ENCODE peak calls at places on chromosome 21, in nine cellular contexts. M is CD8-positive, alpha-beta memory T cell; K is mesenchymal stem cell; A is thoracic aorta; E is CD8-positive, alpha-beta T cell; P is pancreas; S is tibial artery; F is GM23248; R is lower lobe of right lung. D is an unnamed sample.

GRCh38 chr21:46597896-46598343 is 7.0 kb downstream of the S100B start:
- DNase-seq in R (no peak), E (no peak), F (no peak), M (no peak), P (no peak), K (no peak), A (no peak), S (no peak), D (no peak)

GRCh38 chr21:45509566-45510465 is 32.4 kb downstream of the SLC19A1 start:
- DNase-seq in K (no peak), R (peak; percentile 46), S (no peak), F (no peak), M (no peak), P (peak; percentile 29), A (no peak), E (peak; percentile 15), D (no peak)

GRCh38 chr21:37292946-37293345 is 25.8 kb upstream of the VPS26C start:
- DNase-seq in K (no peak), A (no peak), R (no peak), S (no peak), M (no peak), F (peak; percentile 19), E (no peak), P (no peak), D (no peak)

GRCh38 chr21:43355925-43356289 is 71.0 kb downstream of the SIK1 start:
- DNase-seq in M (no peak), A (no peak), F (no peak), P (no peak), K (no peak), E (no peak), S (no peak), R (no peak), D (no peak)

GRCh38 chr21:26756491-26757159 is 88.6 kb downstream of the ADAMTS1 start:
- DNase-seq in M (no peak), P (no peak), A (no peak), R (no peak), E (no peak), K (no peak), F (peak; percentile 75), S (no peak), D (no peak)

GRCh38 chr21:41475714-41476405 is 32.1 kb downstream of the TMPRSS2 start:
- DNase-seq in F (no peak), R (no peak), S (no peak), A (no peak), K (no peak), P (no peak), E (no peak), M (no peak), D (no peak)

GRCh38 chr21:25421327-25422028 is 185.8 kb downstream of the MRPL39 start:
- DNase-seq in F (peak; percentile 65), E (peak; percentile 55), S (peak; percentile 29), P (no peak), M (peak; percentile 23), K (peak; percentile 3), R (no peak), A (no peak), D (peak; percentile 85)

GRCh38 chr21:44013380-44014088 is 1.4 kb downstream of the TRAPPC10 start:
- DNase-seq in F (peak; percentile 58), S (no peak), E (peak; percentile 40), M (peak; percentile 16), K (peak; percentile 69), A (no peak), P (no peak), R (no peak), D (peak; percentile 74)

GRCh38 chr21:45049725-45050359 is 24.5 kb upstream of the ADARB1 start:
- DNase-seq in P (no peak), K (no peak), R (no peak), E (no peak), M (no peak), A (no peak), S (no peak), F (peak; percentile 45), D (no peak)

GRCh38 chr21:42304556-42305454 is 10.4 kb downstream of the TFF3 start:
- DNase-seq in F (no peak), E (no peak), R (no peak), K (no peak), P (no peak), S (peak; percentile 9), A (no peak), M (no peak), D (no peak)

GRCh38 chr21:42142598-42142997 is 71.5 kb downstream of the UMODL1 start:
- DNase-seq in F (no peak), P (no peak), R (no peak), M (no peak), K (no peak), S (no peak), E (no peak), A (no peak), D (no peak)

GRCh38 chr21:46116846-46117585 is 19.1 kb downstream of the COL6A2 start:
- DNase-seq in K (peak; percentile 34), P (no peak), F (peak; percentile 70), S (peak; percentile 19), R (peak; percentile 36), E (peak; percentile 11), A (no peak), M (peak; percentile 0), D (no peak)

GRCh38 chr21:31218830-31219608 is 125.0 kb downstream of the TIAM1 start:
- DNase-seq in A (peak; percentile 9), E (no peak), P (no peak), K (no peak), S (peak; percentile 52), F (peak; percentile 92), R (peak; percentile 54), M (no peak), D (no peak)

GRCh38 chr21:36732761-36733160 is 33.8 kb downstream of the SIM2 start:
- DNase-seq in M (no peak), S (no peak), A (no peak), R (no peak), K (no peak), E (no peak), F (no peak), P (no peak), D (no peak)

GRCh38 chr21:15749868-15750174 is 20.0 kb downstream of the USP25 start:
- DNase-seq in E (no peak), A (no peak), R (no peak), P (no peak), F (no peak), S (no peak), M (no peak), K (peak; percentile 38), D (no peak)
- H3K9me3 ChIP-seq in E (no peaks in the 10 kb centered on the region), A (no peaks in the 10 kb centered on the region), R (no peaks in the 10 kb centered on the region), P (no peaks in the 10 kb centered on the region), F (no peaks in the 10 kb centered on the region), S (no peaks in the 10 kb centered on the region), M (no peaks in the 10 kb centered on the region), K (no peaks in the 10 kb centered on the region), D (no peaks in the 10 kb centered on the region)

GRCh38 chr21:34743285-34743684 is 74.5 kb downstream of the CLIC6 start:
- DNase-seq in M (no peak), F (no peak), E (no peak), R (no peak), P (no peak), S (no peak), A (no peak), K (no peak), D (no peak)
- H3K4me3 ChIP-seq in M (no peak overlapping the region), F (no peak overlapping the region), E (no peak overlapping the region), R (no peak overlapping the region), P (no peak overlapping the region), S (no peak overlapping the region), A (no peak overlapping the region), K (no peak overlapping the region), D (no peak overlapping the region)

GRCh38 chr21:33383056-33383888 is 19.9 kb upstream of the IFNGR2 start:
- DNase-seq in E (peak; percentile 74), F (peak; percentile 88), R (peak; percentile 74), S (peak; percentile 71), M (peak; percentile 55), P (peak; percentile 27), A (no peak), K (peak; percentile 98), D (peak; percentile 64)

GRCh38 chr21:33378081-33378480 is 25.1 kb upstream of the IFNGR2 start:
- DNase-seq in F (no peak), R (no peak), P (no peak), M (no peak), S (no peak), E (no peak), K (no peak), A (no peak), D (no peak)

GRCh38 chr21:33384851-33385331 is 18.3 kb upstream of the IFNGR2 start:
- DNase-seq in R (no peak), K (peak; percentile 41), S (no peak), M (no peak), E (peak; percentile 59), P (no peak), F (no peak), A (no peak), D (peak; percentile 87)

GRCh38 chr21:33377221-33377620 is 26.0 kb upstream of the IFNGR2 start:
- DNase-seq in P (no peak), S (no peak), M (no peak), F (no peak), A (no peak), R (no peak), K (no peak), E (no peak), D (no peak)

DNA sequence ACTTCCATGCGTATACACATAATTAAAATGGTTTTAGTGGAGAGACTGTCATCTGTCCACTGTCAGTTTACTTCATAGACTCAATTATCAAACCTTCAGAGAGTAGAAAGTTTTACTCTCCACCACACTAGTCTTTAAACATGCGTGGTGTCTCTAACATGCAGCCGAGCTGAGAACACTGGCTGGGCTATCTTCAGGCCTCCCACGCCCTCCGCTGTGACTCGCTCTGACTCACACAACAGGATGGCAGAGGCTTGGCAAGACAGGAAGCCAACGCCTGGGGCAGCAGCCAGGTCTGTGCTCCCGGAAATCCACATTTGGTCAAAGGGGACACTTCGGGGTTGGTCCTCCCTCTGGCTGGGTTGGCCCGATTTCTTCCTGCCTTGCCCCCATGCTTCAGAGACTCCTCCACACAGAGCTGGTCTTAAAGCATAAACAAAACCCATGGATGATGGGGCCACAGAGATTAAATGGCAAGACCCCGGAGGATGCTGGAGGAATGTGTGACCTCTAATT is 22.7 kb upstream of the IFNGR2 start:
- DNase-seq in A (peak; percentile 93), M (peak; percentile 66), S (peak; percentile 94), F (peak; percentile 99), K (peak; percentile 95), E (peak; percentile 88), R (peak; percentile 95), P (peak; percentile 63), D (peak; percentile 76)
- H3K4me1 ChIP-seq in A (peaks cover 52% of the 10 kb centered on the region), M (peaks cover 58% of the 10 kb centered on the region), S (peaks cover 35% of the 10 kb centered on the region), F (peaks cover 38% of the 10 kb centered on the region), K (peaks cover 23% of the 10 kb centered on the region), E (peaks cover 61% of the 10 kb centered on the region), R (peaks cover 53% of the 10 kb centered on the region), P (no peaks in the 10 kb centered on the region), D (peaks cover 62% of the 10 kb centered on the region)

DNA sequence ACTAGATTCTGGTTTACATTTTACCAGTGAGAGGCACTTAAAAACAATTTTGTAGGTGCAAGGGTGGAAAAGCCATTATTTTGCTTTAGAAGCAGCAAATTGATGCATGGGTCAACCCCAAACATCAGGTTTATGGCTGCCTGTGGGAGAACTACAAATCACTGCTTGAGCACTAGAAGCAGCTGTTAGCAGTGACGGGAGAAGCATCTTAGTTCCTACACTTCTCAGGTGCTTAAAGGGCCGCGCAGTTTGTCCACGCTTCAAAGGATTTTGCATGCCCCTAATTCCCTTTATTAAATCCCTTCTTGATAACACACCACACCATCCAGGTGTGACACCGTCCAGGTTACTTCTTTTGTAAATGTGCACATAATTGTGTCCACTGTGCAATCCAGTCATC is 417.2 kb downstream of the PCP4 start:
- DNase-seq in A (no peak), S (no peak), P (no peak), F (no peak), M (no peak), E (no peak), R (no peak), K (no peak), D (no peak)
- H3K9me3 ChIP-seq in A (no peaks in the 10 kb centered on the region), S (no peaks in the 10 kb centered on the region), P (no peaks in the 10 kb centered on the region), F (peaks cover 4% of the 10 kb centered on the region), M (no peaks in the 10 kb centered on the region), E (no peaks in the 10 kb centered on the region), R (no peaks in the 10 kb centered on the region), K (peaks cover 4% of the 10 kb centered on the region), D (peaks cover 6% of the 10 kb centered on the region)